ENCODE peak calls at places on chromosomes 2 and 18, in nine cellular contexts. R is AG10803, F is IMR-90, O is tibial artery, E is heart left ventricle, B is endothelial cell, T is RWPE1, L is GM20000, C is left ventricle myocardium inferior. U is an unnamed sample.

GRCh38 chr2:169891593-169892298 is 64.5 kb downstream of the UBR3 start:
- DNase-seq in R (peak), F (peak), O (no peak), E (no peak), B (no peak), T (peak), L (no peak), C (no peak), U (no peak)

GRCh38 chr2:38465789-38466127 is 88.7 kb upstream of the ATL2 start:
- DNase-seq in R (peak), F (peak), O (no peak), E (no peak), B (peak), T (peak), L (peak), C (no peak), U (no peak)

GRCh38 chr2:160592401-160592800 is 98.8 kb upstream of the RBMS1 start:
- DNase-seq in R (no peak), F (no peak), O (no peak), E (no peak), B (no peak), T (no peak), L (no peak), C (no peak), U (no peak)

GRCh38 chr2:289362-290089 is 1.6 kb upstream of the ALKAL2 start:
- DNase-seq in R (peak), F (peak), O (no peak), E (peak), B (peak), T (no peak), L (peak), C (no peak), U (no peak)

GRCh38 chr2:108193251-108193650 is 46.5 kb upstream of the SULT1C3 start:
- DNase-seq in R (no peak), F (no peak), O (no peak), E (no peak), B (no peak), T (no peak), L (no peak), C (no peak), U (no peak)

GRCh38 chr18:58891753-58892152 is 27.1 kb downstream of the ZNF532 start:
- DNase-seq in R (no peak), F (no peak), O (no peak), E (no peak), B (no peak), T (no peak), L (no peak), C (no peak), U (no peak)

GRCh38 chr2:98379311-98380202 is 33.3 kb downstream of the CNGA3 start:
- DNase-seq in R (peak), F (no peak), O (no peak), E (no peak), B (no peak), T (no peak), L (no peak), C (no peak), U (peak)

GRCh38 chr2:218648473-218649100 is 10.8 kb downstream of the ZNF142 start:
- DNase-seq in R (peak), F (peak), O (peak), E (no peak), B (peak), T (peak), L (peak), C (no peak), U (no peak)

GRCh38 chr2:72916743-72917137 is 579 bp upstream of the EMX1 start:
- DNase-seq in R (no peak), F (no peak), O (no peak), E (no peak), B (no peak), T (no peak), L (no peak), C (no peak), U (peak)

GRCh38 chr2:232887171-232887850 is 17.2 kb downstream of the SNORC start:
- DNase-seq in R (no peak), F (no peak), O (peak), E (no peak), B (no peak), T (no peak), L (no peak), C (no peak), U (peak)

GRCh38 chr2:239881561-239882320 is 143.4 kb downstream of the NDUFA10 start:
- DNase-seq in R (peak), F (no peak), O (peak), E (no peak), B (no peak), T (no peak), L (no peak), C (no peak), U (peak)

GRCh38 chr2:196136151-196136550 is 35.2 kb downstream of the STK17B start:
- DNase-seq in R (no peak), F (no peak), O (no peak), E (no peak), B (no peak), T (no peak), L (no peak), C (no peak), U (no peak)

GRCh38 chr2:58569460-58570185 is 328.5 kb upstream of the FANCL start:
- DNase-seq in R (peak), F (no peak), O (no peak), E (no peak), B (no peak), T (peak), L (peak), C (no peak), U (no peak)

GRCh38 chr2:44582363-44583008 is 220.7 kb downstream of the CAMKMT start:
- DNase-seq in R (peak), F (peak), O (no peak), E (no peak), B (no peak), T (peak), L (no peak), C (no peak), U (no peak)

GRCh38 chr18:40159141-40160017 is 1795.7 kb upstream of the PIK3C3 start:
- DNase-seq in R (peak), F (peak), O (no peak), E (no peak), B (peak), T (peak), L (no peak), C (no peak), U (no peak)

GRCh38 chr2:18987592-18988073 is 370.8 kb downstream of the OSR1 start:
- DNase-seq in R (peak), F (peak), O (peak), E (peak), B (no peak), T (peak), L (no peak), C (peak), U (peak)

GRCh38 chr2:165469417-165469816 is at the start of gene CSRNP3:
- DNase-seq in R (peak), F (peak), O (peak), E (peak), B (peak), T (peak), L (no peak), C (peak), U (no peak)

GRCh38 chr2:120453635-120453998 is 107.7 kb downstream of the INHBB start:
- DNase-seq in R (peak), F (peak), O (no peak), E (no peak), B (no peak), T (no peak), L (no peak), C (no peak), U (no peak)

GRCh38 chr2:233209117-233209977 is 42.1 kb upstream of the ATG16L1 start:
- DNase-seq in R (no peak), F (peak), O (no peak), E (no peak), B (no peak), T (peak), L (no peak), C (no peak), U (no peak)

GRCh38 chr18:35502062-35502461 is 4.3 kb upstream of the INO80C start:
- DNase-seq in R (no peak), F (no peak), O (no peak), E (no peak), B (no peak), T (peak), L (no peak), C (no peak), U (no peak)

GRCh38 chr18:29873211-29873610 is 1169.3 kb downstream of the DSC3 start:
- DNase-seq in R (no peak), F (no peak), O (no peak), E (no peak), B (no peak), T (no peak), L (no peak), C (no peak), U (no peak)

GRCh38 chr18:2971741-2972552 is 41.0 kb downstream of the LPIN2 start:
- DNase-seq in R (peak), F (no peak), O (peak), E (no peak), B (no peak), T (no peak), L (peak), C (peak), U (no peak)

GRCh38 chr2:130890941-130891669 is 54.4 kb downstream of the ARHGEF4 start:
- DNase-seq in R (no peak), F (no peak), O (no peak), E (no peak), B (no peak), T (peak), L (no peak), C (no peak), U (no peak)

GRCh38 chr2:168632733-168633132 is 169.7 kb upstream of the NOSTRIN start:
- DNase-seq in R (peak), F (peak), O (no peak), E (peak), B (peak), T (no peak), L (no peak), C (no peak), U (no peak)

GRCh38 chr2:181483876-181484275 is 26.7 kb downstream of the ITGA4 start:
- DNase-seq in R (no peak), F (no peak), O (no peak), E (no peak), B (no peak), T (no peak), L (no peak), C (no peak), U (no peak)

GRCh38 chr2:165440367-165440766 is 29.1 kb upstream of the CSRNP3 start:
- DNase-seq in R (peak), F (peak), O (no peak), E (no peak), B (peak), T (no peak), L (no peak), C (no peak), U (no peak)

GRCh38 chr2:159131882-159132281 is 154.6 kb downstream of the WDSUB1 start:
- DNase-seq in R (peak), F (peak), O (no peak), E (no peak), B (no peak), T (peak), L (no peak), C (no peak), U (no peak)

GRCh38 chr2:11980809-11981208 is 234.4 kb downstream of the LPIN1 start:
- DNase-seq in R (no peak), F (no peak), O (no peak), E (no peak), B (no peak), T (no peak), L (no peak), C (no peak), U (no peak)

GRCh38 chr18:42509702-42510424 is 554.8 kb downstream of the PIK3C3 start:
- DNase-seq in R (no peak), F (no peak), O (no peak), E (no peak), B (no peak), T (no peak), L (no peak), C (no peak), U (no peak)

GRCh38 chr2:145323512-145323911 is 803.6 kb upstream of the ZEB2 start:
- DNase-seq in R (peak), F (peak), O (no peak), E (no peak), B (no peak), T (peak), L (no peak), C (no peak), U (no peak)

GRCh38 chr2:217923007-217923686 is 79.6 kb downstream of the TNS1 start:
- DNase-seq in R (no peak), F (no peak), O (no peak), E (no peak), B (no peak), T (no peak), L (no peak), C (no peak), U (no peak)

GRCh38 chr2:219149667-219150066 is 10.9 kb downstream of the NHEJ1 start:
- DNase-seq in R (peak), F (no peak), O (no peak), E (no peak), B (no peak), T (no peak), L (no peak), C (no peak), U (no peak)

GRCh38 chr2:226450141-226450540 is 349.5 kb downstream of the IRS1 start:
- DNase-seq in R (no peak), F (peak), O (no peak), E (no peak), B (no peak), T (no peak), L (no peak), C (no peak), U (no peak)

GRCh38 chr2:217797170-217797569 is 205.6 kb downstream of the TNS1 start:
- DNase-seq in R (no peak), F (no peak), O (peak), E (no peak), B (no peak), T (no peak), L (no peak), C (peak), U (peak)

GRCh38 chr2:213224366-213224765 is 59.9 kb upstream of the SPAG16 start:
- DNase-seq in R (no peak), F (no peak), O (no peak), E (no peak), B (no peak), T (no peak), L (no peak), C (no peak), U (no peak)

GRCh38 chr18:77013777-77014525 is 118.6 kb downstream of the MBP start:
- DNase-seq in R (no peak), F (no peak), O (peak), E (peak), B (no peak), T (no peak), L (no peak), C (peak), U (no peak)

GRCh38 chr2:235576337-235576910 is 82.6 kb downstream of the AGAP1 start:
- DNase-seq in R (no peak), F (no peak), O (no peak), E (no peak), B (no peak), T (peak), L (no peak), C (no peak), U (no peak)

GRCh38 chr18:74498712-74499629 is 2.8 kb downstream of the CNDP2 start:
- DNase-seq in R (peak), F (no peak), O (peak), E (no peak), B (no peak), T (no peak), L (peak), C (no peak), U (no peak)

GRCh38 chr2:168196764-168197180 is 50.6 kb downstream of the STK39 start:
- DNase-seq in R (no peak), F (no peak), O (no peak), E (no peak), B (no peak), T (no peak), L (no peak), C (no peak), U (no peak)

GRCh38 chr2:138716183-138716582 is 64.0 kb downstream of the NXPH2 start:
- DNase-seq in R (no peak), F (no peak), O (no peak), E (no peak), B (no peak), T (no peak), L (peak), C (no peak), U (no peak)
- TF ChIP-seq CTCF in R (no peak), F (no peak), O (no peak), E (no peak), B (no peak), T (no peak), L (peak), C (no peak), U (no peak)

DNA sequence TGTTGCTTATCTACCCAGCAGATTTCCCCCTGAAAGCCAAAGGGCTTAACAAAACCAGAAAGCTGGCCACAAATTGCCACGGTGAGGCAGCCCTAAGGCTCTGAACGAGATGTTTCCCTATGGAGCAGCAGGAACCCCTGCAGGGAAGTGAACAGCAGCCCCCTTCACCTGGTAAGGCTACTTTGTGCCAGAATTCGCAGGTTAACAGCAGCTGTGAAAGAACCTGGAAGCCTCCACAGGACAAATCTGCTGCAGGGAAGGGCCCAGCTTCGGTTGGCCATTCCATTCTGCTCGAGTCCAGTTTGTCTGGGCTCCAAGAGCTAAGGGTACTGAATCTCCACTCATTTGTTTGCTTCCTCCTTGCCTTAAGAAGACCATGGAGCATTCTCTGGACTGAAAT is 175.3 kb downstream of the PDE11A start:
- DNase-seq in R (no peak), F (no peak), O (no peak), E (no peak), B (no peak), T (no peak), L (no peak), C (no peak), U (no peak)
- TF ChIP-seq CTCF in R (no peak), F (no peak), O (no peak), E (no peak), B (no peak), T (no peak), L (no peak), C (no peak), U (no peak)

DNA sequence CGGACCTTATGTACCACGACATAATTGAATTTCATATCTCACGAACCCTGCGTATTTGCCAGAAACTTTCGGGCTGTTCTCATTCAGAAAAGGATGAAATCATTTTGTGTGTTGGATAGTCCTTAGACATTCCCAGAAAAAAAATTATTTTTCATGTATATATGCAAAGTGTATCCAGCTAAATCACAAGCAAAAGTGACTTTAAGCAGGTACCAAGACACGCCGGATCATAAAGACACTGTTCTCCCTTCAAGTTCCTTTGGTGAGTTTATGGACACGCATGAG is 35.1 kb upstream of the PNO1 start:
- DNase-seq in R (no peak), F (no peak), O (no peak), E (no peak), B (no peak), T (no peak), L (no peak), C (no peak), U (no peak)
- TF ChIP-seq CTCF in R (no peak), F (no peak), O (no peak), E (peak), B (no peak), T (peak), L (no peak), C (peak), U (no peak)

GRCh38 chr2:101401906-101402305 is 14.6 kb upstream of the CREG2 start:
- DNase-seq in R (no peak), F (no peak), O (no peak), E (no peak), B (no peak), T (no peak), L (no peak), C (no peak), U (no peak)
- TF ChIP-seq CTCF in R (no peak), F (no peak), O (no peak), E (no peak), B (peak), T (no peak), L (no peak), C (no peak), U (peak)